ENCODE peak calls at places on chromosomes 7 and 10, in nine cellular contexts. V is upper lobe of right lung, N is suprapubic skin, H is transverse colon, S is tibial nerve, Z is spleen, Q is neural progenitor cell, U is AG04450, X is ascending aorta. Y is an unnamed sample.
A peak's percentile ranks its signal among the peaks of the same experiment; 100 is the strongest.

GRCh38 chr7:29370531-29371314 is 176.1 kb downstream of the CHN2 start:
- DNase-seq in X (no peak), V (no peak), Q (no peak), S (no peak), Z (no peak), U (no peak), N (no peak), H (peak; percentile 38), Y (peak; percentile 24)

GRCh38 chr7:10838205-10838604 is 135.5 kb upstream of the PHF14 start:
- DNase-seq in U (no peak), S (no peak), H (no peak), V (no peak), X (no peak), Q (no peak), N (no peak), Z (no peak), Y (no peak)

GRCh38 chr7:13099197-13099795 is 411.9 kb downstream of the ARL4A start:
- DNase-seq in X (no peak), Q (no peak), N (no peak), H (no peak), Z (no peak), V (no peak), U (no peak), S (no peak), Y (no peak)

GRCh38 chr10:118501637-118502440 is 93.6 kb downstream of the PRLHR start:
- DNase-seq in Q (no peak), H (no peak), U (no peak), S (no peak), V (no peak), Z (no peak), N (no peak), X (no peak), Y (no peak)

GRCh38 chr7:107315821-107316220 is 147.0 kb downstream of the HBP1 start:
- DNase-seq in X (no peak), S (no peak), Z (no peak), H (no peak), V (no peak), Q (no peak), N (no peak), U (no peak), Y (no peak)

GRCh38 chr7:90629306-90629918 is 33.3 kb downstream of the CDK14 start:
- DNase-seq in V (no peak), Z (no peak), S (peak; percentile 54), Q (peak; percentile 70), U (peak; percentile 26), X (no peak), N (no peak), H (no peak), Y (peak; percentile 25)

GRCh38 chr7:137403282-137403681 is 59.7 kb upstream of the PTN start:
- DNase-seq in S (no peak), V (no peak), Q (no peak), X (no peak), H (no peak), N (no peak), Z (peak; percentile 22), U (no peak), Y (no peak)

GRCh38 chr10:126218778-126219649 is 169.3 kb downstream of the ADAM12 start:
- DNase-seq in Z (no peak), N (no peak), H (no peak), U (no peak), X (no peak), S (no peak), Q (no peak), V (no peak), Y (peak; percentile 71)

GRCh38 chr10:89295597-89295996 is 6.2 kb upstream of the IFIT2 start:
- DNase-seq in Z (no peak), V (no peak), H (no peak), S (no peak), U (peak; percentile 66), Q (no peak), X (no peak), N (no peak), Y (no peak)

GRCh38 chr10:52442576-52442975 is 128.5 kb downstream of the DKK1 start:
- DNase-seq in H (no peak), X (no peak), Z (no peak), Q (no peak), S (no peak), U (no peak), V (no peak), N (no peak), Y (no peak)

GRCh38 chr7:105205592-105206211 is 183.0 kb downstream of the SRPK2 start:
- DNase-seq in V (no peak), H (no peak), Z (no peak), S (no peak), U (no peak), N (no peak), X (no peak), Q (no peak), Y (no peak)

GRCh38 chr7:66355762-66356161 is 150.6 kb downstream of the TPST1 start:
- DNase-seq in X (no peak), S (no peak), H (no peak), Z (no peak), V (no peak), U (no peak), N (no peak), Q (no peak), Y (no peak)

GRCh38 chr7:151342102-151342646 is 562 bp downstream of the NUB1 start:
- DNase-seq in Z (no peak), N (no peak), H (no peak), V (no peak), S (no peak), X (no peak), U (no peak), Q (no peak), Y (no peak)

DNA sequence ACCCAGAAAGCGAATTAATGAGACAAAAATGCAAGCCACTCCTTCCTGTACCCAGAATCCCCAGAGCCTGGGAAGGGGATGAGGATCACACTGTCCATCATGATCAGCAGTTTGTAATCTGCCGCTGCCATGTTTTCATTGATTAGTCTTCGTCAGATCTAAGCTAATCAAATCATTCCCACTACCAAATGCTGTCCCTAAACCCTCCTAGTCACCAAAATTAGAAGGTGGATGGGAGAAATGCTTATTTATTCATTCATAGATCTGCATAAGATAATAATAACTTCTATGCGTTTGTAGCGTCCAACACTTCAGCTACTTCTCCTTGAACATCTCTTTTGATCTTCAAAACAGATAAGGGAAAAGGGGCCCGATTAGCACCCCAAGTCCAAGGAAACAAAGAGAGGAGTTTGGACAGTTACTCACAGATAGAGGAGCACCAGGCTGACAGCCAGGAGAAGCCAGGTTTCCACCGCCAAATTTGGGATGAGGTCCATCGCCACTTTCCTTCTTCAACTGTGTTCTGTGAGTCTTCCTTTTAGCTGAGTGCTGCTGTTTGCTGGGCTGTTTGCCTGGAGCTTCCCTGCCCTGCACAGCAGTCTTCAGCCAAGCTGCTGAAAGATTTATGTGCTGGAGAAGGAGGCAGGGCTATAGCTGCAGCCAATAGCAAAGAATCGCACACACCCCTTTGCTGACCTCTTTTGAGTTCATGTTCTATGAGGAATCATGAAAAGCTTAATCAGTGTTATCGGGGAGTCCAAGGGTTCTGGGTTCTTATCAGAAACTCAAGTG is at the start of gene CYP3A5:
- DNase-seq in Q (no peak), V (no peak), X (no peak), Z (no peak), S (no peak), U (no peak), N (peak; percentile 52), H (peak; percentile 85), Y (no peak)
- H3K4me3 ChIP-seq in Q (no peak within 1 kb of the TSS), V (peak within 1 kb of the TSS; percentile 40), X (no peak within 1 kb of the TSS), Z (no peak within 1 kb of the TSS), S (no peak within 1 kb of the TSS), U (no peak within 1 kb of the TSS), N (peak within 1 kb of the TSS; percentile 43), H (peak within 1 kb of the TSS; percentile 48), Y (no peak within 1 kb of the TSS)

DNA sequence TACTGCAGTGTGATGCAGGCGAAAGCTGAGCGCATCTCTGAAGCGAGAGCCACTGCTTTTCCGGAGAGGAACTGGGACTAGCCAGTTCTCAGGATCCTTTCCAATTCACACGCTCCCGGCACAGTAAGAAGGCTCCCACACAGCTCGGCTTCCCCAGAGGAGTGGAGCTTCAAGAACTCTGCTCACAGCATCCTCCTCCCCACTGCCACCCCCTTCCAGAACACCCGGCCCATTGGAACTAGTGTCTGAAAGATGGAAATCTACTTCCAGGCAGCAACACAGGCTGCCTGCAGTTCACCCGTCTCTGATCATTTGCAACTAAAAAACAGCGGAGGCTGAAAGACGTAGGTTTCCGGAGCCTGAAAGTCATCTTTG is at the start of gene DGKB:
- DNase-seq in Q (peak; percentile 70), Z (peak; percentile 16), N (no peak), H (peak; percentile 6), S (no peak), U (no peak), X (no peak), V (no peak), Y (no peak)
- TF ChIP-seq CTCF in Q (no peak), Z (no peak), N (no peak), H (no peak), S (no peak), U (no peak), X (no peak), V (no peak), Y (no peak)

GRCh38 chr10:7477538-7478334 is 66.9 kb upstream of the SFMBT2 start:
- DNase-seq in X (no peak), N (no peak), Z (no peak), H (peak; percentile 57), S (no peak), V (no peak), U (no peak), Q (no peak), Y (no peak)
- H3K27ac ChIP-seq in X (no peak overlapping the region), N (no peak overlapping the region), Z (peak overlapping the region; percentile 17), H (no peak overlapping the region), S (no peak overlapping the region), V (no peak overlapping the region), U (no peak overlapping the region), Q (no peak overlapping the region), Y (no peak overlapping the region)

GRCh38 chr7:74252893-74253292 is 1.3 kb downstream of the RFC2 start:
- DNase-seq in X (no peak), N (no peak), V (no peak), S (no peak), H (peak; percentile 53), Z (no peak), Q (no peak), U (no peak), Y (no peak)

GRCh38 chr7:74256446-74257408 is 2.5 kb upstream of the RFC2 start:
- DNase-seq in Z (no peak), Q (no peak), N (no peak), U (no peak), X (peak; percentile 83), H (no peak), S (peak; percentile 61), V (no peak), Y (no peak)

GRCh38 chr7:74254858-74255379 is 720 bp upstream of the RFC2 start:
- DNase-seq in X (no peak), N (no peak), Q (no peak), H (peak; percentile 29), S (no peak), U (no peak), V (no peak), Z (peak; percentile 79), Y (no peak)

GRCh38 chr7:74253975-74254857 is at the start of gene RFC2:
- DNase-seq in Z (peak; percentile 99), X (peak; percentile 98), U (peak; percentile 84), S (peak; percentile 95), V (peak; percentile 98), N (peak; percentile 98), Q (peak; percentile 98), H (peak; percentile 98), Y (peak; percentile 95)

DNA sequence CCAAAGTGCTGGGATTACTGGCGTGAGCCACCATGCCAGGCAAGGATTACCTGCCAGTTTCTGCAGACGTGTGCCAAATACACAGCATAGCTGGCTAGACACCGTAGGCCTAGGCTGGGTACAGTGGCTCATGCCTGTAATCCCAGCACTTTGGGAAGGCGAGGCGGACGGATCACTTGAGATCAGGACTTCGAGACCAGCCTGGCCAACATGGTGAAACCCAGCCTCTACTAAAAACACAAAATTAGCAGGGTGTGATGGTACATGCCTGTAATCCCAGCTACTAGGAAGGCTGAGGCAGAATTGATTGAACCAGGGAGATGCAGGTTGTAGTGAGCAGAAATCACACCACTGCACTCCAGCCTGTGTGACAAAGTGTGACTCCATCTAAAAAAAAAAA is 868 bp downstream of the RFC2 start:
- DNase-seq in H (no peak), U (no peak), Z (no peak), S (no peak), V (no peak), X (no peak), N (no peak), Q (no peak), Y (no peak)
- H3K4me3 ChIP-seq in H (peak overlapping the region; percentile 91), U (peak overlapping the region; percentile 99), Z (peak overlapping the region; percentile 73), S (peak overlapping the region; percentile 80), V (peak overlapping the region; percentile 92), X (peak overlapping the region; percentile 90), N (peak overlapping the region; percentile 93), Q (peak overlapping the region; percentile 82), Y (peak overlapping the region; percentile 77)

Y was measured in WERI-Rb-1.